ENCODE peak calls at places on chromosomes 6 and 20, in four cellular contexts. A, D, X and K are unnamed samples.

GRCh38 chr6:159715168-159715567 is 12.1 kb upstream of the WTAP start:
- DNase-seq in A (no peak), D (no peak), X (no peak), K (no peak)

GRCh38 chr6:167921831-167922230 is 75.6 kb upstream of the KIF25 start:
- DNase-seq in A (no peak), D (no peak), X (no peak), K (no peak)

GRCh38 chr6:42572523-42572922 is 8.7 kb downstream of the UBR2 start:
- DNase-seq in A (no peak), D (no peak), X (no peak), K (no peak)

GRCh38 chr6:31180500-31180899 is 10.0 kb upstream of the POU5F1 start:
- DNase-seq in A (peak; percentile 75), D (peak; percentile 82), X (no peak), K (peak; percentile 66)

GRCh38 chr20:25669826-25670422 is 26.7 kb downstream of the ZNF337 start:
- DNase-seq in A (no peak), D (peak; percentile 75), X (no peak), K (no peak)

GRCh38 chr6:105459049-105459448 is 56.2 kb upstream of the PREP start:
- DNase-seq in A (no peak), D (peak; percentile 42), X (no peak), K (no peak)

GRCh38 chr6:70956451-70957283 is at the start of gene B3GAT2:
- DNase-seq in A (no peak), D (peak; percentile 14), X (no peak), K (no peak)

GRCh38 chr20:13554076-13554475 is 84.7 kb downstream of the TASP1 start:
- DNase-seq in A (no peak), D (peak; percentile 6), X (no peak), K (no peak)

GRCh38 chr20:63706852-63707557 is 771 bp downstream of the ARFRP1 start:
- DNase-seq in A (peak; percentile 72), D (peak; percentile 47), X (no peak), K (peak; percentile 50)

GRCh38 chr6:149929422-149929821 is 6.5 kb upstream of the RAET1G start:
- DNase-seq in A (no peak), D (no peak), X (no peak), K (no peak)